ENCODE peak calls at places on chromosomes 2 and 18, in five cellular contexts. One of them, this sample, is unnamed.

GRCh38 chr2:39492701-39493100 is 55.6 kb upstream of the MAP4K3 start:
- DNase-seq in ascending aorta: no peak
- DNase-seq in A549: no peak
- DNase-seq in uterus: no peak
- DNase-seq in iPS DF 6.9: no peak
- DNase-seq in this sample: no peak

GRCh38 chr2:85234879-85235278 is 92.9 kb downstream of the TGOLN2 start:
- DNase-seq in ascending aorta: no peak
- DNase-seq in A549: no peak
- DNase-seq in uterus: no peak
- DNase-seq in iPS DF 6.9: no peak
- DNase-seq in this sample: no peak

GRCh38 chr2:48439102-48439501 is 90.9 kb upstream of the STON1 start:
- DNase-seq in ascending aorta: no peak
- DNase-seq in A549: no peak
- DNase-seq in uterus: no peak
- DNase-seq in iPS DF 6.9: no peak
- DNase-seq in this sample: peak; percentile 53

GRCh38 chr2:51782874-51783765 is 751.2 kb upstream of the NRXN1 start:
- DNase-seq in ascending aorta: no peak
- DNase-seq in A549: no peak
- DNase-seq in uterus: no peak
- DNase-seq in iPS DF 6.9: no peak
- DNase-seq in this sample: peak; percentile 63

GRCh38 chr18:26794210-26795101 is 71.1 kb downstream of the AQP4 start:
- DNase-seq in ascending aorta: no peak
- DNase-seq in A549: no peak
- DNase-seq in uterus: no peak
- DNase-seq in iPS DF 6.9: no peak
- DNase-seq in this sample: no peak

GRCh38 chr18:48100712-48101165 is 170.3 kb upstream of the SMAD2 start:
- DNase-seq in ascending aorta: no peak
- DNase-seq in A549: no peak
- DNase-seq in uterus: peak; percentile 75
- DNase-seq in iPS DF 6.9: no peak
- DNase-seq in this sample: no peak

GRCh38 chr2:203469554-203469953 is 65.5 kb downstream of the RAPH1 start:
- DNase-seq in ascending aorta: no peak
- DNase-seq in A549: no peak
- DNase-seq in uterus: no peak
- DNase-seq in iPS DF 6.9: no peak
- DNase-seq in this sample: no peak

GRCh38 chr2:23381084-23381483 is 3.9 kb upstream of the KLHL29 start:
- DNase-seq in ascending aorta: no peak
- DNase-seq in A549: peak; percentile 49
- DNase-seq in uterus: no peak
- DNase-seq in iPS DF 6.9: no peak
- DNase-seq in this sample: peak; percentile 52

GRCh38 chr2:196370386-196370785 is 199.0 kb upstream of the STK17B start:
- DNase-seq in ascending aorta: no peak
- DNase-seq in A549: no peak
- DNase-seq in uterus: no peak
- DNase-seq in iPS DF 6.9: no peak
- DNase-seq in this sample: no peak

GRCh38 chr2:40827371-40827770 is 375.5 kb upstream of the SLC8A1 start:
- DNase-seq in ascending aorta: no peak
- DNase-seq in A549: no peak
- DNase-seq in uterus: no peak
- DNase-seq in iPS DF 6.9: no peak
- DNase-seq in this sample: peak; percentile 13

GRCh38 chr2:235940330-235940729 is 227.9 kb downstream of the GBX2 start:
- DNase-seq in ascending aorta: no peak
- DNase-seq in A549: peak; percentile 13
- DNase-seq in uterus: peak; percentile 42
- DNase-seq in iPS DF 6.9: no peak
- DNase-seq in this sample: peak; percentile 83

GRCh38 chr18:41457730-41458129 is 497.3 kb upstream of the PIK3C3 start:
- DNase-seq in ascending aorta: no peak
- DNase-seq in A549: no peak
- DNase-seq in uterus: no peak
- DNase-seq in iPS DF 6.9: no peak
- DNase-seq in this sample: no peak

GRCh38 chr2:210617732-210618330 is 61.4 kb downstream of the CPS1 start:
- DNase-seq in ascending aorta: no peak
- DNase-seq in A549: peak; percentile 15
- DNase-seq in uterus: no peak
- DNase-seq in iPS DF 6.9: no peak
- DNase-seq in this sample: peak; percentile 73

GRCh38 chr2:216741223-216741593 is 45.9 kb upstream of the IGFBP5 start:
- DNase-seq in ascending aorta: no peak
- DNase-seq in A549: no peak
- DNase-seq in uterus: no peak
- DNase-seq in iPS DF 6.9: no peak
- DNase-seq in this sample: no peak
- H3K4me1 ChIP-seq in ascending aorta: no peaks in the 10 kb centered on the region
- H3K4me1 ChIP-seq in A549: no peaks in the 10 kb centered on the region
- H3K4me1 ChIP-seq in uterus: no peaks in the 10 kb centered on the region
- H3K4me1 ChIP-seq in iPS DF 6.9: no peaks in the 10 kb centered on the region
- H3K4me1 ChIP-seq in this sample: peaks cover 37% of the 10 kb centered on the region

GRCh38 chr2:8565399-8566154 is 116.3 kb upstream of the ID2 start:
- DNase-seq in ascending aorta: no peak
- DNase-seq in A549: no peak
- DNase-seq in uterus: peak; percentile 8
- DNase-seq in iPS DF 6.9: no peak
- DNase-seq in this sample: no peak
- H3K4me1 ChIP-seq in ascending aorta: no peaks in the 10 kb centered on the region
- H3K4me1 ChIP-seq in A549: no peaks in the 10 kb centered on the region
- H3K4me1 ChIP-seq in uterus: no peaks in the 10 kb centered on the region
- H3K4me1 ChIP-seq in iPS DF 6.9: no peaks in the 10 kb centered on the region
- H3K4me1 ChIP-seq in this sample: peaks cover 11% of the 10 kb centered on the region

DNA sequence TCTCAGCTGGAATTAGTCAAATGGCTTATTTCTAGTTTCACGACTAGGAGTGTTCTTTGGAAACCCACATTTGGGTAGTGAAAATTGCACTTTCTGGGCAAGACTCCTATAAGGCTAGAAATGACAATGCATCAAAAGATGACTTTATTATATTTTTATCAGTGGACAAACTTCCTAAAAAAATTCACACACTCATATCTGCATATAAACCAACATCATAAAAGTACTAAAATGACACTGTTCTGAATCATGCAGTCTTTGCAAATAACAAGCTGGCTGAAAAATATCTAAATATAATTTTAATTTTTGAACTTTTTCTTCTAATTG is 17.6 kb downstream of the MXD1 start:
- DNase-seq in ascending aorta: no peak
- DNase-seq in A549: no peak
- DNase-seq in uterus: no peak
- DNase-seq in iPS DF 6.9: no peak
- DNase-seq in this sample: no peak
- H3K4me1 ChIP-seq in ascending aorta: peaks cover 4% of the 10 kb centered on the region
- H3K4me1 ChIP-seq in A549: peaks cover 23% of the 10 kb centered on the region
- H3K4me1 ChIP-seq in uterus: no peaks in the 10 kb centered on the region
- H3K4me1 ChIP-seq in iPS DF 6.9: no peaks in the 10 kb centered on the region
- H3K4me1 ChIP-seq in this sample: peaks cover 26% of the 10 kb centered on the region

GRCh38 chr2:28949190-28949589 is 31.9 kb upstream of the TOGARAM2 start:
- DNase-seq in ascending aorta: no peak
- DNase-seq in A549: no peak
- DNase-seq in uterus: no peak
- DNase-seq in iPS DF 6.9: no peak
- DNase-seq in this sample: no peak
- H3K4me1 ChIP-seq in ascending aorta: no peaks in the 10 kb centered on the region
- H3K4me1 ChIP-seq in A549: peaks cover 35% of the 10 kb centered on the region
- H3K4me1 ChIP-seq in uterus: no peaks in the 10 kb centered on the region
- H3K4me1 ChIP-seq in iPS DF 6.9: peaks cover 2% of the 10 kb centered on the region
- H3K4me1 ChIP-seq in this sample: peaks cover 24% of the 10 kb centered on the region

GRCh38 chr18:8744656-8745055 is 39.3 kb downstream of the MTCL1 start:
- DNase-seq in ascending aorta: no peak
- DNase-seq in A549: no peak
- DNase-seq in uterus: no peak
- DNase-seq in iPS DF 6.9: no peak
- DNase-seq in this sample: no peak

GRCh38 chr18:8745355-8746014 is 40.1 kb downstream of the MTCL1 start:
- DNase-seq in ascending aorta: no peak
- DNase-seq in A549: no peak
- DNase-seq in uterus: no peak
- DNase-seq in iPS DF 6.9: no peak
- DNase-seq in this sample: no peak

GRCh38 chr18:8744038-8744437 is 38.7 kb downstream of the MTCL1 start:
- DNase-seq in ascending aorta: no peak
- DNase-seq in A549: no peak
- DNase-seq in uterus: no peak
- DNase-seq in iPS DF 6.9: no peak
- DNase-seq in this sample: no peak

GRCh38 chr18:8741524-8741923 is 36.2 kb downstream of the MTCL1 start:
- DNase-seq in ascending aorta: no peak
- DNase-seq in A549: no peak
- DNase-seq in uterus: no peak
- DNase-seq in iPS DF 6.9: no peak
- DNase-seq in this sample: no peak

DNA sequence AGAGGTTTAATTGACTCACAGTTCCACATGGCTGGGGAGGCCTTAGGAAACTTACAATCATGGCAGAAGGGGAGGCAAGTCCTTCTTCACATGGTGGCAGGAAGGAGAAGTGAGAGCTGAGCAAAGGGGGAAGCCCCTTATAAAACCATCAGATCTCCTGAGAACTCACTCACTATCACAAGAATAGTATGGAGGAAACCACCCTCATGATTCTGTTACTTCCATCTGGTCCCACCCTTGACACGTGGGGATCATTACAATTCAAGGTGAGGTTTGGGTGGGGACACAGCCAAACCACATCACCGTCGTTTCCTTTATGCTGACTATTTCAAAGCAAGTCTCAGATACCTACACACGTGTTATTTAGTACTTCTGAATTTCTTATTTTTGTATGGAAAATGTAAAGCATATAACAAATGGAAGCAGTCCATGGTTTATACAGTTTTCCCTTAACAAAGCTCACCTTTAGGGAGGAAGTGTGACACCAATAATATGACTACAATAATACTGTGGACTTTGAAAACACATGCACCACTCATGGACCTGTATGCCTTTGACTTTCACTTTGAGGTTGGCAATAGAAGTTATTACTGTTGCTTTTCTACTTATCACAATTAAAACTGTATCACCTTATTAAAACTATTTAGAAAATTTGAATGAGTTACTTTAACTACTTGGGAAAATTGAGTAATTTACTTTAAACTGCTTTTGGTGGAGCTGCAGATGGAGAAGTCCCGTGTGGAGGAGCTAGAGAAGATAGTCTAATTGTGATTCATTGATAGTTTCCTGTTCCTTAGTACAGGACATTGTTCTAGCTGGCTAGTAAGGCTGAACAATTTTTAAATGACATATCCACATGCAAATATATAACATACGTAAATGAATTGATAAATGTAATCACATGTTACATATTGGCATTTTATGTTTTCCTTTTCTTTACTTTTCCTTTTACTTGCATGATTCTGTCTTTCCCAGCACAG is 37.3 kb downstream of the MTCL1 start:
- DNase-seq in ascending aorta: no peak
- DNase-seq in A549: no peak
- DNase-seq in uterus: no peak
- DNase-seq in iPS DF 6.9: no peak
- DNase-seq in this sample: no peak
- H3K4me1 ChIP-seq in ascending aorta: no peaks in the 10 kb centered on the region
- H3K4me1 ChIP-seq in A549: peaks cover 61% of the 10 kb centered on the region
- H3K4me1 ChIP-seq in uterus: no peaks in the 10 kb centered on the region
- H3K4me1 ChIP-seq in iPS DF 6.9: peaks cover 1% of the 10 kb centered on the region
- H3K4me1 ChIP-seq in this sample: no peaks in the 10 kb centered on the region

GRCh38 chr2:102504833-102505232 is 31.8 kb downstream of the SLC9A4 start:
- DNase-seq in ascending aorta: no peak
- DNase-seq in A549: no peak
- DNase-seq in uterus: no peak
- DNase-seq in iPS DF 6.9: no peak
- DNase-seq in this sample: no peak

GRCh38 chr2:102505290-102505689 is 32.3 kb downstream of the SLC9A4 start:
- DNase-seq in ascending aorta: no peak
- DNase-seq in A549: no peak
- DNase-seq in uterus: no peak
- DNase-seq in iPS DF 6.9: no peak
- DNase-seq in this sample: no peak

GRCh38 chr2:102499558-102499957 is 26.5 kb downstream of the SLC9A4 start:
- DNase-seq in ascending aorta: no peak
- DNase-seq in A549: no peak
- DNase-seq in uterus: no peak
- DNase-seq in iPS DF 6.9: no peak
- DNase-seq in this sample: no peak

GRCh38 chr2:102498414-102498813 is 25.4 kb downstream of the SLC9A4 start:
- DNase-seq in ascending aorta: no peak
- DNase-seq in A549: no peak
- DNase-seq in uterus: no peak
- DNase-seq in iPS DF 6.9: no peak
- DNase-seq in this sample: no peak

DNA sequence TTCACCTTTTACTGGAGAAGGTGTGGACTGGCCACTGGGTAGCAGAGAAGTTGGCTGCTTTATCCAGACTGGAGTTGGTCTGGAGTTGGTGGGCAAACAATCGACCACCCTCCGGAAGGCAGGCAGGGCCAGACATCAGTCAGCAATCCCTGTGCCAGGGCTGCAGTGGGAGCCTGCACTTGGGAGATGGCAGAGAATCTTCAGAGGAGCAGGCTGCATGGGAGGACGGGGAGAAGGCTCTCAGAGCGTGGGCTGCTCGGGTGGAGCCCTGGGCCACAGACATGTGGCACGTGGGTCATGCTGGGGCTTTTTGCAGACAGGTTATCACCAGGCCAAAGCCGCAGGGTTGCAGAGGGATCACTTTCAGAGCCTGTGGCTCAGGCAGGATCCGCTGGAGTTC is 29.6 kb downstream of the SLC9A4 start:
- DNase-seq in ascending aorta: no peak
- DNase-seq in A549: no peak
- DNase-seq in uterus: no peak
- DNase-seq in iPS DF 6.9: no peak
- DNase-seq in this sample: no peak
- H3K4me1 ChIP-seq in ascending aorta: no peaks in the 10 kb centered on the region
- H3K4me1 ChIP-seq in A549: no peaks in the 10 kb centered on the region
- H3K4me1 ChIP-seq in uterus: no peaks in the 10 kb centered on the region
- H3K4me1 ChIP-seq in iPS DF 6.9: no peaks in the 10 kb centered on the region
- H3K4me1 ChIP-seq in this sample: no peaks in the 10 kb centered on the region

GRCh38 chr2:109063326-109063670 is 65.7 kb upstream of the SH3RF3 start:
- DNase-seq in ascending aorta: no peak
- DNase-seq in A549: no peak
- DNase-seq in uterus: no peak
- DNase-seq in iPS DF 6.9: no peak
- DNase-seq in this sample: no peak
- H3K4me1 ChIP-seq in ascending aorta: no peaks in the 10 kb centered on the region
- H3K4me1 ChIP-seq in A549: no peaks in the 10 kb centered on the region
- H3K4me1 ChIP-seq in uterus: no peaks in the 10 kb centered on the region
- H3K4me1 ChIP-seq in iPS DF 6.9: no peaks in the 10 kb centered on the region
- H3K4me1 ChIP-seq in this sample: no peaks in the 10 kb centered on the region

This sample was measured in adipocyte.